ENCODE peak calls at places on chromosomes 4 and X, in five cellular contexts. N is right cardiac atrium, K is H9, S is Ammon's horn, J is NCI-H1436. D is an unnamed sample.
A peak's percentile ranks its signal among the peaks of the same experiment; 100 is the strongest.

GRCh38 chrX:139930923-139931645 is 1.8 kb downstream of the ATP11C start:
- DNase-seq in N (no peak), K (no peak), S (no peak), J (no peak), D (no peak)

GRCh38 chrX:144819406-144819805 is 427.9 kb upstream of the SPANXN1 start:
- DNase-seq in N (no peak), K (no peak), S (no peak), J (no peak), D (no peak)

GRCh38 chr4:54017308-54017707 is 47.1 kb downstream of the CHIC2 start:
- DNase-seq in N (no peak), K (no peak), S (no peak), J (no peak), D (no peak)

GRCh38 chr4:15498356-15498755 is 28.7 kb downstream of the CC2D2A start:
- DNase-seq in N (no peak), K (no peak), S (no peak), J (no peak), D (no peak)

GRCh38 chr4:61915501-61915900 is 715.4 kb downstream of the ADGRL3 start:
- DNase-seq in N (no peak), K (no peak), S (no peak), J (no peak), D (no peak)

GRCh38 chr4:168868044-168868855 is 141.8 kb downstream of the CBR4 start:
- DNase-seq in N (no peak), K (no peak), S (peak; percentile 24), J (no peak), D (no peak)

GRCh38 chr4:2424581-2424980 is 5.8 kb downstream of the CFAP99 start:
- DNase-seq in N (no peak), K (no peak), S (no peak), J (no peak), D (no peak)

GRCh38 chr4:108590776-108591175 is 29.6 kb upstream of the RPL34 start:
- DNase-seq in N (no peak), K (no peak), S (no peak), J (no peak), D (no peak)

GRCh38 chr4:148216866-148217814 is 225.1 kb downstream of the NR3C2 start:
- DNase-seq in N (no peak), K (no peak), S (no peak), J (no peak), D (no peak)

GRCh38 chr4:22190855-22191254 is 242.3 kb upstream of the KCNIP4 start:
- DNase-seq in N (no peak), K (no peak), S (no peak), J (no peak), D (no peak)

GRCh38 chr4:44725861-44726820 is at the start of gene GNPDA2:
- DNase-seq in N (peak; percentile 94), K (peak; percentile 90), S (peak; percentile 92), J (peak; percentile 76), D (peak; percentile 92)

GRCh38 chrX:65572971-65573370 is 38.4 kb upstream of the LAS1L start:
- DNase-seq in N (no peak), K (no peak), S (no peak), J (no peak), D (no peak)

GRCh38 chr4:3387943-3388348 is 53.8 kb upstream of the HGFAC start:
- DNase-seq in N (peak; percentile 92), K (no peak), S (peak; percentile 86), J (no peak), D (peak; percentile 96)

GRCh38 chrX:19513383-19513782 is 1.9 kb downstream of the MAP3K15 start:
- DNase-seq in N (no peak), K (no peak), S (no peak), J (no peak), D (no peak)

GRCh38 chr4:62548108-62548524 is 1348.0 kb downstream of the ADGRL3 start:
- DNase-seq in N (peak; percentile 81), K (peak; percentile 65), S (no peak), J (no peak), D (peak; percentile 54)

GRCh38 chrX:16022580-16023170 is 100.7 kb upstream of the GRPR start:
- DNase-seq in N (no peak), K (no peak), S (no peak), J (no peak), D (no peak)

GRCh38 chrX:45767021-45767491 is 566.4 kb upstream of the DIPK2B start:
- DNase-seq in N (no peak), K (no peak), S (no peak), J (no peak), D (no peak)

GRCh38 chr4:10161840-10162239 is 45.2 kb upstream of the WDR1 start:
- DNase-seq in N (no peak), K (no peak), S (no peak), J (no peak), D (no peak)

GRCh38 chr4:54063737-54064316 is 578 bp downstream of the CHIC2 start:
- DNase-seq in N (peak; percentile 43), K (peak; percentile 36), S (peak; percentile 47), J (no peak), D (peak; percentile 73)

GRCh38 chr4:83217721-83218522 is 66.7 kb downstream of the COQ2 start:
- DNase-seq in N (no peak), K (no peak), S (peak; percentile 21), J (peak; percentile 7), D (no peak)

GRCh38 chrX:82141942-82142341 is 940.0 kb downstream of the SH3BGRL start:
- DNase-seq in N (no peak), K (no peak), S (no peak), J (no peak), D (no peak)

GRCh38 chr4:40058854-40059253 is 2.2 kb downstream of the N4BP2 start:
- DNase-seq in N (no peak), K (no peak), S (no peak), J (no peak), D (no peak)

D was measured in tibial artery.